ENCODE peak calls at places on chromosomes 13 and 19, in seven cellular contexts. C is hippocampal formation, U is activated T-cell treated with anti-CD3 and anti-CD28 coated beads for 1 hour, K is tibial nerve, J is caudate nucleus, T is GM13977, N is EH. X is an unnamed sample.

GRCh38 chr19:3852614-3853254 is 16.1 kb downstream of the ZFR2 start:
- DNase-seq in J (no peak), U (peak), T (no peak), K (no peak), N (peak), C (no peak), X (no peak)

GRCh38 chr19:13162749-13163608 is 12.8 kb downstream of the IER2 start:
- DNase-seq in C (peak), J (no peak), N (peak), U (peak), T (peak), K (peak), X (peak)

GRCh38 chr19:925912-926594 is at the start of gene ARID3A:
- DNase-seq in N (no peak), J (no peak), C (no peak), U (no peak), T (peak), K (no peak), X (peak)

GRCh38 chr13:106499905-106500304 is 35.6 kb downstream of the EFNB2 start:
- DNase-seq in U (no peak), J (no peak), C (no peak), N (peak), K (no peak), T (no peak), X (no peak)

GRCh38 chr19:29587518-29587986 is 18.5 kb upstream of the POP4 start:
- DNase-seq in J (no peak), K (no peak), U (peak), N (peak), C (no peak), T (peak), X (peak)

GRCh38 chr13:48978942-48979601 is 3.4 kb downstream of the FNDC3A start:
- DNase-seq in J (no peak), U (no peak), T (no peak), K (no peak), N (peak), C (no peak), X (no peak)

GRCh38 chr19:15555759-15556633 is 47.7 kb downstream of the CYP4F22 start:
- DNase-seq in J (no peak), K (peak), T (peak), U (peak), N (peak), C (peak), X (peak)

GRCh38 chr19:53980553-53981407 is 10.7 kb upstream of the CACNG6 start:
- DNase-seq in J (no peak), U (no peak), T (no peak), K (no peak), C (no peak), N (peak), X (no peak)

GRCh38 chr19:46951236-46951986 is 68.2 kb upstream of the NPAS1 start:
- DNase-seq in T (no peak), K (no peak), N (peak), J (no peak), C (no peak), U (no peak), X (no peak)